ENCODE peak calls at places on chromosome 17, in ten cellular contexts. One of them, this sample, is unnamed.

GRCh38 chr17:61455754-61456681 is 3.8 kb downstream of the TBX4 start:
- DNase-seq in ovary: peak; percentile 21
- DNase-seq in CD8-positive, alpha-beta T cell: no peak
- DNase-seq in lung: no peak
- DNase-seq in uterus: no peak
- DNase-seq in ascending aorta: no peak
- DNase-seq in BJ: no peak
- DNase-seq in astrocyte: no peak
- DNase-seq in GM23338: peak; percentile 51
- DNase-seq in left lung: no peak
- DNase-seq in this sample: no peak

GRCh38 chr17:82188001-82188961 is 24.4 kb downstream of the CCDC57 start:
- DNase-seq in left lung: no peak
- DNase-seq in BJ: no peak
- DNase-seq in CD8-positive, alpha-beta T cell: no peak
- DNase-seq in GM23338: no peak
- DNase-seq in uterus: no peak
- DNase-seq in ascending aorta: no peak
- DNase-seq in ovary: no peak
- DNase-seq in astrocyte: no peak
- DNase-seq in lung: no peak
- DNase-seq in this sample: no peak

GRCh38 chr17:57862990-57863667 is 13.3 kb upstream of the MRPS23 start:
- DNase-seq in left lung: no peak
- DNase-seq in uterus: peak; percentile 12
- DNase-seq in lung: no peak
- DNase-seq in GM23338: no peak
- DNase-seq in astrocyte: no peak
- DNase-seq in ovary: no peak
- DNase-seq in ascending aorta: no peak
- DNase-seq in BJ: no peak
- DNase-seq in CD8-positive, alpha-beta T cell: no peak
- DNase-seq in this sample: no peak

GRCh38 chr17:80751460-80752368 is 207.1 kb downstream of the RPTOR start:
- DNase-seq in astrocyte: peak; percentile 46
- DNase-seq in left lung: no peak
- DNase-seq in CD8-positive, alpha-beta T cell: no peak
- DNase-seq in BJ: peak; percentile 55
- DNase-seq in lung: no peak
- DNase-seq in ascending aorta: no peak
- DNase-seq in uterus: peak; percentile 33
- DNase-seq in ovary: no peak
- DNase-seq in GM23338: peak; percentile 50
- DNase-seq in this sample: no peak

GRCh38 chr17:57264250-57264649 is 7.9 kb downstream of the MSI2 start:
- DNase-seq in ovary: no peak
- DNase-seq in astrocyte: no peak
- DNase-seq in uterus: no peak
- DNase-seq in ascending aorta: no peak
- DNase-seq in CD8-positive, alpha-beta T cell: no peak
- DNase-seq in lung: no peak
- DNase-seq in left lung: no peak
- DNase-seq in GM23338: no peak
- DNase-seq in BJ: no peak
- DNase-seq in this sample: no peak

GRCh38 chr17:54968954-54969400 is 412 bp downstream of the STXBP4 start:
- DNase-seq in BJ: no peak
- DNase-seq in CD8-positive, alpha-beta T cell: peak; percentile 6
- DNase-seq in ascending aorta: no peak
- DNase-seq in GM23338: no peak
- DNase-seq in ovary: no peak
- DNase-seq in astrocyte: no peak
- DNase-seq in uterus: no peak
- DNase-seq in left lung: peak; percentile 41
- DNase-seq in lung: no peak
- DNase-seq in this sample: peak; percentile 30

GRCh38 chr17:74737299-74738050 is 419 bp downstream of the RAB37 start:
- DNase-seq in GM23338: peak; percentile 92
- DNase-seq in ascending aorta: no peak
- DNase-seq in left lung: no peak
- DNase-seq in CD8-positive, alpha-beta T cell: no peak
- DNase-seq in uterus: no peak
- DNase-seq in BJ: no peak
- DNase-seq in lung: no peak
- DNase-seq in astrocyte: no peak
- DNase-seq in ovary: no peak
- DNase-seq in this sample: no peak

GRCh38 chr17:77325826-77326581 is 185.2 kb downstream of the SEC14L1 start:
- DNase-seq in uterus: no peak
- DNase-seq in astrocyte: no peak
- DNase-seq in lung: peak; percentile 29
- DNase-seq in ascending aorta: no peak
- DNase-seq in GM23338: no peak
- DNase-seq in left lung: peak; percentile 37
- DNase-seq in CD8-positive, alpha-beta T cell: no peak
- DNase-seq in ovary: peak; percentile 48
- DNase-seq in BJ: no peak
- DNase-seq in this sample: no peak

GRCh38 chr17:36074365-36074764 is 10.3 kb downstream of the CCL18 start:
- DNase-seq in CD8-positive, alpha-beta T cell: no peak
- DNase-seq in ovary: no peak
- DNase-seq in lung: no peak
- DNase-seq in ascending aorta: no peak
- DNase-seq in left lung: no peak
- DNase-seq in GM23338: no peak
- DNase-seq in uterus: no peak
- DNase-seq in BJ: no peak
- DNase-seq in astrocyte: no peak
- DNase-seq in this sample: peak; percentile 9

GRCh38 chr17:36846410-36847292 is 90.6 kb upstream of the LHX1 start:
- DNase-seq in BJ: no peak
- DNase-seq in astrocyte: no peak
- DNase-seq in CD8-positive, alpha-beta T cell: no peak
- DNase-seq in ascending aorta: no peak
- DNase-seq in left lung: no peak
- DNase-seq in uterus: no peak
- DNase-seq in lung: no peak
- DNase-seq in GM23338: no peak
- DNase-seq in ovary: no peak
- DNase-seq in this sample: no peak

GRCh38 chr17:47400333-47400732 is 76.6 kb downstream of the EFCAB13 start:
- DNase-seq in uterus: no peak
- DNase-seq in GM23338: peak; percentile 8
- DNase-seq in lung: no peak
- DNase-seq in ovary: no peak
- DNase-seq in BJ: no peak
- DNase-seq in astrocyte: no peak
- DNase-seq in left lung: no peak
- DNase-seq in CD8-positive, alpha-beta T cell: no peak
- DNase-seq in ascending aorta: no peak
- DNase-seq in this sample: no peak

GRCh38 chr17:6381052-6381451 is 53.9 kb downstream of the AIPL1 start:
- DNase-seq in CD8-positive, alpha-beta T cell: no peak
- DNase-seq in BJ: no peak
- DNase-seq in GM23338: no peak
- DNase-seq in astrocyte: peak; percentile 38
- DNase-seq in ascending aorta: no peak
- DNase-seq in lung: no peak
- DNase-seq in uterus: no peak
- DNase-seq in left lung: no peak
- DNase-seq in ovary: no peak
- DNase-seq in this sample: peak; percentile 16

GRCh38 chr17:66930933-66931332 is 33.6 kb upstream of the CACNG4 start:
- DNase-seq in lung: no peak
- DNase-seq in BJ: no peak
- DNase-seq in CD8-positive, alpha-beta T cell: no peak
- DNase-seq in uterus: no peak
- DNase-seq in GM23338: no peak
- DNase-seq in ovary: no peak
- DNase-seq in ascending aorta: no peak
- DNase-seq in left lung: peak; percentile 16
- DNase-seq in astrocyte: no peak
- DNase-seq in this sample: peak; percentile 26

GRCh38 chr17:3502466-3502865 is 26.7 kb downstream of the ASPA start:
- DNase-seq in ovary: no peak
- DNase-seq in GM23338: no peak
- DNase-seq in left lung: no peak
- DNase-seq in astrocyte: no peak
- DNase-seq in CD8-positive, alpha-beta T cell: no peak
- DNase-seq in lung: no peak
- DNase-seq in ascending aorta: no peak
- DNase-seq in uterus: no peak
- DNase-seq in BJ: no peak
- DNase-seq in this sample: no peak

GRCh38 chr17:78933025-78933958 is 8.1 kb upstream of the TIMP2 start:
- DNase-seq in GM23338: no peak
- DNase-seq in CD8-positive, alpha-beta T cell: peak; percentile 18
- DNase-seq in uterus: peak; percentile 56
- DNase-seq in left lung: peak; percentile 64
- DNase-seq in ovary: no peak
- DNase-seq in ascending aorta: peak; percentile 65
- DNase-seq in astrocyte: peak; percentile 99
- DNase-seq in lung: peak; percentile 43
- DNase-seq in BJ: peak; percentile 74
- DNase-seq in this sample: peak; percentile 92
- H3K4me3 ChIP-seq in GM23338: no peak overlapping the region
- H3K4me3 ChIP-seq in CD8-positive, alpha-beta T cell: no peak overlapping the region
- H3K4me3 ChIP-seq in uterus: peak overlapping the region; percentile 2
- H3K4me3 ChIP-seq in left lung: peak overlapping the region; percentile 9
- H3K4me3 ChIP-seq in ovary: no peak overlapping the region
- H3K4me3 ChIP-seq in ascending aorta: peak overlapping the region; percentile 38
- H3K4me3 ChIP-seq in astrocyte: peak overlapping the region; percentile 34
- H3K4me3 ChIP-seq in lung: no peak overlapping the region
- H3K4me3 ChIP-seq in BJ: peak overlapping the region; percentile 9
- H3K4me3 ChIP-seq in this sample: no peak overlapping the region

GRCh38 chr17:43938838-43939182 is 3.5 kb downstream of the PPY start:
- DNase-seq in ovary: no peak
- DNase-seq in left lung: no peak
- DNase-seq in BJ: no peak
- DNase-seq in astrocyte: no peak
- DNase-seq in uterus: no peak
- DNase-seq in lung: no peak
- DNase-seq in ascending aorta: no peak
- DNase-seq in GM23338: no peak
- DNase-seq in CD8-positive, alpha-beta T cell: no peak
- DNase-seq in this sample: no peak

GRCh38 chr17:43939886-43940285 is 2.4 kb downstream of the PPY start:
- DNase-seq in uterus: no peak
- DNase-seq in GM23338: no peak
- DNase-seq in ovary: no peak
- DNase-seq in left lung: no peak
- DNase-seq in astrocyte: no peak
- DNase-seq in CD8-positive, alpha-beta T cell: no peak
- DNase-seq in ascending aorta: no peak
- DNase-seq in lung: no peak
- DNase-seq in BJ: no peak
- DNase-seq in this sample: no peak

GRCh38 chr17:43942286-43942685 is at the start of gene PPY:
- DNase-seq in CD8-positive, alpha-beta T cell: no peak
- DNase-seq in uterus: no peak
- DNase-seq in ovary: no peak
- DNase-seq in left lung: no peak
- DNase-seq in BJ: no peak
- DNase-seq in GM23338: no peak
- DNase-seq in ascending aorta: no peak
- DNase-seq in astrocyte: no peak
- DNase-seq in lung: no peak
- DNase-seq in this sample: no peak

GRCh38 chr17:43943769-43944418 is 1.6 kb upstream of the PPY start:
- DNase-seq in BJ: no peak
- DNase-seq in ovary: peak; percentile 88
- DNase-seq in ascending aorta: no peak
- DNase-seq in GM23338: peak; percentile 93
- DNase-seq in uterus: peak; percentile 81
- DNase-seq in CD8-positive, alpha-beta T cell: peak; percentile 66
- DNase-seq in left lung: peak; percentile 85
- DNase-seq in astrocyte: peak; percentile 29
- DNase-seq in lung: peak; percentile 81
- DNase-seq in this sample: peak; percentile 69

DNA sequence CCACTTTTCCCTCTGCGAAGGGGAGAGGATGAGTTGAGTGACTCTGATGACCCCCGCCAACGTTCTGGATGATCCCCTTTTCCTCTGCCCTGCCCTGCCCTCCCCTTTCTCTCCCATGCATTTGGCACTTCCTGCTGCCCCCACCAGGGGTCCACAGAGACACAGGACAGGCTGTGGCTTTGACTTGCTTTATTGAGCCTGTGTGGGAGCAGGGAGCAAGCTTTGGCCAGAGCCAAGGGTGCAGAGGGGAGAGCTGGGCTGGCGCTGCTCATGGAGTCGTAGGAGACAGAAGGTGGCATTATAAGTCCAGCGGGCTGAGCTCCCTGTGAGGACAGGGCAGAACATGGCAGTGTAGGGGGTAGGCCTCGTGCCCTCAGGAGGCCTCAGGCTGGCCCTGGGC is 1.6 kb downstream of the PPY start:
- DNase-seq in ovary: no peak
- DNase-seq in ascending aorta: no peak
- DNase-seq in astrocyte: no peak
- DNase-seq in lung: no peak
- DNase-seq in GM23338: peak; percentile 84
- DNase-seq in CD8-positive, alpha-beta T cell: no peak
- DNase-seq in BJ: no peak
- DNase-seq in uterus: no peak
- DNase-seq in left lung: no peak
- DNase-seq in this sample: no peak
- TF ChIP-seq CTCF in ovary: no peak
- TF ChIP-seq CTCF in ascending aorta: peak; percentile 24
- TF ChIP-seq CTCF in astrocyte: peak; percentile 53
- TF ChIP-seq CTCF in lung: no peak
- TF ChIP-seq CTCF in GM23338: peak; percentile 84
- TF ChIP-seq CTCF in CD8-positive, alpha-beta T cell: no peak
- TF ChIP-seq CTCF in BJ: peak; percentile 73
- TF ChIP-seq CTCF in uterus: peak; percentile 18
- TF ChIP-seq CTCF in left lung: peak; percentile 11
- TF ChIP-seq CTCF in this sample: peak; percentile 45

DNA sequence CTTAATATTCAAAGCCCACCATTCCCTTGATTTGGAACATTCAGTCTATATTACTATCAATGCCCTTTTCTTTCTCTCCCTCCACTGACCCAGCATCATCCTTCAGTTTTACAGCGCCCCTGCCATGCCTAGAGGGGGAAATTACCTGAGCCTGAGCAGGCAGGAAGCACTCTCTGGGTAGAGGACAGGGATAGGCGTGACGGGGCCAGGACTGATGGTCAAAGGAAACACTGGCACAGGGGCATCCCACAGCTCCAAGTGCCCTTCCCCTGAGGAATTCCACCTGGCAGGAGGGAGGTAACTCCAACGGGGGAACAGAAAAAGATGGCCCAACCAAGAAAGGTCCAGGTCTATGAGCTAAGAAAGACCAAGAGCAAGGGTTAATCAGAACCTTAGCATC is 10.0 kb downstream of the CTC1 start:
- DNase-seq in CD8-positive, alpha-beta T cell: no peak
- DNase-seq in ascending aorta: no peak
- DNase-seq in GM23338: no peak
- DNase-seq in lung: no peak
- DNase-seq in uterus: no peak
- DNase-seq in left lung: no peak
- DNase-seq in ovary: no peak
- DNase-seq in astrocyte: no peak
- DNase-seq in BJ: no peak
- DNase-seq in this sample: no peak
- H3K36me3 ChIP-seq in CD8-positive, alpha-beta T cell: peaks cover 68% of the 10 kb centered on the region
- H3K36me3 ChIP-seq in ascending aorta: peaks cover 53% of the 10 kb centered on the region
- H3K36me3 ChIP-seq in GM23338: peaks cover 23% of the 10 kb centered on the region
- H3K36me3 ChIP-seq in lung: peaks cover 52% of the 10 kb centered on the region
- H3K36me3 ChIP-seq in uterus: no peaks in the 10 kb centered on the region
- H3K36me3 ChIP-seq in left lung: peaks cover 2% of the 10 kb centered on the region
- H3K36me3 ChIP-seq in ovary: no peaks in the 10 kb centered on the region
- H3K36me3 ChIP-seq in astrocyte: peaks cover 2% of the 10 kb centered on the region
- H3K36me3 ChIP-seq in BJ: peaks cover 14% of the 10 kb centered on the region
- H3K36me3 ChIP-seq in this sample: peaks cover 28% of the 10 kb centered on the region

GRCh38 chr17:34730816-34731215 is 151.4 kb downstream of the TMEM132E start:
- DNase-seq in uterus: no peak
- DNase-seq in CD8-positive, alpha-beta T cell: no peak
- DNase-seq in BJ: no peak
- DNase-seq in left lung: no peak
- DNase-seq in ascending aorta: no peak
- DNase-seq in lung: no peak
- DNase-seq in GM23338: no peak
- DNase-seq in ovary: no peak
- DNase-seq in astrocyte: no peak
- DNase-seq in this sample: no peak
- H3K4me3 ChIP-seq in uterus: no peak overlapping the region
- H3K4me3 ChIP-seq in CD8-positive, alpha-beta T cell: no peak overlapping the region
- H3K4me3 ChIP-seq in BJ: no peak overlapping the region
- H3K4me3 ChIP-seq in left lung: no peak overlapping the region
- H3K4me3 ChIP-seq in ascending aorta: no peak overlapping the region
- H3K4me3 ChIP-seq in lung: no peak overlapping the region
- H3K4me3 ChIP-seq in GM23338: no peak overlapping the region
- H3K4me3 ChIP-seq in ovary: no peak overlapping the region
- H3K4me3 ChIP-seq in astrocyte: no peak overlapping the region
- H3K4me3 ChIP-seq in this sample: no peak overlapping the region

This sample was measured in bronchial epithelial cell.